ENCODE peak calls at places on chromosomes 6 and 20, in ten cellular contexts. W is mesenchymal stem cell; S is head of caudate nucleus; D is mesothelial cell of epicardium; V is Daoy; U is GDM1; X is OCI-LY7; F is NCI-H187 treated with DMSO at 0.1 percent for 48 hours; P is putamen; Q is stimulated activated CD8-positive, alpha-beta memory T cell treated with anti-CD3 and anti-CD28 coated beads, Interleukin-2, amount 100 ng/mL, for 48 hours. G is an unnamed sample.

GRCh38 chr20:12391099-12391498 is 473.4 kb downstream of the BTBD3 start:
- DNase-seq in V (no peak), Q (no peak), F (no peak), W (no peak), D (no peak), X (no peak), U (no peak), P (no peak), S (no peak), G (no peak)

GRCh38 chr20:18928626-18929025 is 115.0 kb downstream of the SCP2D1 start:
- DNase-seq in D (no peak), S (no peak), U (no peak), Q (no peak), F (no peak), V (no peak), X (no peak), W (no peak), P (no peak), G (no peak)

GRCh38 chr6:138973481-138974140 is 14.4 kb downstream of the REPS1 start:
- DNase-seq in F (no peak), P (no peak), D (no peak), X (no peak), U (no peak), Q (no peak), V (peak), W (peak), S (no peak), G (peak)

GRCh38 chr6:21426841-21427490 is 166.6 kb upstream of the SOX4 start:
- DNase-seq in U (no peak), D (no peak), Q (no peak), X (no peak), W (peak), F (no peak), S (no peak), P (no peak), V (no peak), G (peak)

GRCh38 chr6:139154885-139155547 is 20.1 kb downstream of the HECA start:
- DNase-seq in X (no peak), V (no peak), D (no peak), F (no peak), U (no peak), S (no peak), W (peak), Q (no peak), P (no peak), G (no peak)

GRCh38 chr6:36075656-36076055 is 48.0 kb downstream of the MAPK14 start:
- DNase-seq in S (no peak), W (no peak), V (no peak), F (no peak), X (peak), U (no peak), Q (no peak), P (no peak), D (no peak), G (no peak)

GRCh38 chr6:44201200-44201599 is 15.5 kb upstream of the MYMX start:
- DNase-seq in V (no peak), P (no peak), X (no peak), D (no peak), U (no peak), F (no peak), Q (no peak), S (no peak), W (no peak), G (no peak)

GRCh38 chr6:7138111-7138510 is 30.4 kb downstream of the RREB1 start:
- DNase-seq in W (no peak), S (no peak), D (no peak), X (no peak), P (no peak), Q (no peak), F (no peak), U (no peak), V (no peak), G (no peak)

GRCh38 chr6:15430947-15431405 is 185.1 kb downstream of the JARID2 start:
- DNase-seq in X (no peak), U (no peak), Q (no peak), V (no peak), P (no peak), W (peak), S (no peak), F (no peak), D (no peak), G (no peak)

GRCh38 chr20:8161262-8162071 is 29.4 kb downstream of the PLCB1 start:
- DNase-seq in Q (no peak), P (no peak), W (no peak), V (no peak), F (no peak), X (no peak), U (no peak), D (no peak), S (no peak), G (no peak)

GRCh38 chr6:133553652-133554051 is 312.5 kb downstream of the EYA4 start:
- DNase-seq in W (peak), U (no peak), P (peak), F (no peak), V (peak), Q (no peak), S (no peak), D (no peak), X (peak), G (peak)

GRCh38 chr20:13654463-13655023 is 15.8 kb upstream of the TASP1 start:
- DNase-seq in F (no peak), V (no peak), W (no peak), U (no peak), Q (no peak), X (no peak), P (no peak), D (no peak), S (no peak), G (no peak)

GRCh38 chr6:148545901-148546300 is 200.9 kb upstream of the UST start:
- DNase-seq in S (no peak), D (no peak), V (no peak), U (no peak), Q (no peak), F (no peak), P (no peak), W (no peak), X (no peak), G (no peak)

GRCh38 chr6:89297695-89298351 is 17.3 kb downstream of the GABRR2 start:
- DNase-seq in U (peak), D (no peak), X (no peak), V (peak), P (peak), F (no peak), W (peak), S (peak), Q (peak), G (peak)

GRCh38 chr6:21885532-21886089 is 292.1 kb downstream of the SOX4 start:
- DNase-seq in D (no peak), U (no peak), P (peak), X (no peak), S (peak), W (peak), F (no peak), V (peak), Q (no peak), G (peak)

GRCh38 chr6:35489995-35490791 is 6.7 kb downstream of the TEAD3 start:
- DNase-seq in F (no peak), Q (no peak), U (no peak), D (peak), P (no peak), X (no peak), W (peak), V (peak), S (peak), G (peak)

GRCh38 chr6:17431581-17431980 is 38.2 kb downstream of the CAP2 start:
- DNase-seq in D (no peak), F (no peak), W (peak), S (no peak), V (peak), X (no peak), U (no peak), P (no peak), Q (no peak), G (peak)

GRCh38 chr6:108524528-108525218 is 36.0 kb upstream of the FOXO3 start:
- DNase-seq in P (no peak), X (no peak), S (no peak), F (no peak), Q (no peak), U (no peak), D (no peak), W (peak), V (no peak), G (no peak)

GRCh38 chr20:44495257-44495656 is 19.6 kb downstream of the TTPAL start:
- DNase-seq in Q (no peak), S (no peak), W (peak), V (peak), X (no peak), P (no peak), U (no peak), F (no peak), D (no peak), G (peak)

GRCh38 chr20:48406462-48407235 is 421.1 kb downstream of the PREX1 start:
- DNase-seq in F (no peak), U (no peak), V (peak), D (no peak), W (no peak), Q (peak), P (peak), S (peak), X (no peak), G (no peak)

GRCh38 chr6:9690388-9690787 is 724.5 kb downstream of the TFAP2A start:
- DNase-seq in Q (no peak), F (no peak), P (no peak), U (no peak), V (no peak), S (no peak), D (no peak), X (no peak), W (no peak), G (no peak)

GRCh38 chr6:128963561-128963960 is 80.6 kb downstream of the LAMA2 start:
- DNase-seq in F (no peak), P (no peak), W (peak), S (no peak), U (no peak), V (no peak), X (no peak), D (no peak), Q (no peak), G (peak)

GRCh38 chr6:110859335-110859792 is 15.2 kb upstream of the AMD1 start:
- DNase-seq in F (no peak), V (no peak), D (no peak), S (peak), U (peak), W (no peak), X (no peak), P (no peak), Q (no peak), G (no peak)

GRCh38 chr20:42752620-42753019 is 437.1 kb downstream of the PTPRT start:
- DNase-seq in V (no peak), W (no peak), F (no peak), D (no peak), X (no peak), S (no peak), Q (no peak), P (no peak), U (no peak), G (no peak)

G was measured in LHCN-M2.